ENCODE peak calls at places on chromosomes 2 and 18, in nine cellular contexts. T is uterus, K is mammary epithelial cell, I is PC-3, P is BE2C, M is fibroblast of lung, Y is fibroblast of the aortic adventitia, W is WERI-Rb-1, N is AG09319. L is an unnamed sample.

GRCh38 chr2:72135921-72136320 is 11.7 kb downstream of the CYP26B1 start:
- DNase-seq in T (no peak), K (no peak), I (no peak), P (no peak), M (no peak), Y (no peak), W (no peak), N (no peak), L (no peak)

GRCh38 chr2:96148410-96149217 is 3.4 kb upstream of the DUSP2 start:
- DNase-seq in T (peak), K (peak), I (peak), P (peak), M (peak), Y (peak), W (peak), N (peak), L (no peak)

GRCh38 chr2:14944562-14945346 is 312.2 kb downstream of the LRATD1 start:
- DNase-seq in T (no peak), K (peak), I (peak), P (peak), M (peak), Y (peak), W (peak), N (no peak), L (no peak)

GRCh38 chr2:51789908-51790307 is 758.0 kb upstream of the NRXN1 start:
- DNase-seq in T (no peak), K (no peak), I (peak), P (no peak), M (no peak), Y (no peak), W (no peak), N (no peak), L (no peak)

GRCh38 chr2:134433469-134433868 is 179.6 kb downstream of the MGAT5 start:
- DNase-seq in T (no peak), K (no peak), I (no peak), P (no peak), M (no peak), Y (no peak), W (no peak), N (no peak), L (no peak)

GRCh38 chr2:16080071-16080470 is 139.7 kb downstream of the MYCN start:
- DNase-seq in T (no peak), K (no peak), I (no peak), P (no peak), M (no peak), Y (no peak), W (no peak), N (no peak), L (no peak)

GRCh38 chr2:497770-498492 is 179.3 kb downstream of the TMEM18 start:
- DNase-seq in T (no peak), K (no peak), I (no peak), P (no peak), M (no peak), Y (no peak), W (no peak), N (no peak), L (no peak)

GRCh38 chr2:46275995-46276394 is 21.2 kb upstream of the EPAS1 start:
- DNase-seq in T (peak), K (no peak), I (no peak), P (peak), M (no peak), Y (no peak), W (no peak), N (no peak), L (no peak)

GRCh38 chr18:45291616-45292612 is 323.4 kb upstream of the SLC14A2 start:
- DNase-seq in T (no peak), K (peak), I (no peak), P (no peak), M (no peak), Y (peak), W (no peak), N (no peak), L (no peak)

GRCh38 chr2:119068154-119068725 is 90.3 kb downstream of the C1QL2 start:
- DNase-seq in T (no peak), K (no peak), I (no peak), P (no peak), M (no peak), Y (no peak), W (no peak), N (no peak), L (no peak)

DNA sequence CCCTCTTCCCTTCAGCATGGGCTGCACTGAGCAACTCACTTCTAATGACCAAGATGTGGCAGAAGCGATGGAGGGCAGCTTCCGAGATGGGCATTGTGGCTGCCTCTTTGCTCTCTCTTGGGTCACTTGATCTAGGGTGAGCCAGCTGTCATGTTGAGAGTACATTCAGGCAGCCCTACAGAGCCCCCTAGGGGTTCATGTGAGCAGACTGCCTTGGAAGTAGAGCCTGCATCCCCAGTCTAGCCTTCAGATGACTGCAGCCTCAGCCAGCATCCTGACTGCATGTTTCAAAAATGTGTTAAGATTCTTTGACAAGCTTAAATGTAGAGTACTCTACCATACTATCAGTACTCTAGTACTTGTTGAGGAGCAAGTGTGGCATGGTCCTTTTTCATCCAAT is 143.9 kb downstream of the NCK2 start:
- DNase-seq in T (no peak), K (no peak), I (peak), P (no peak), M (no peak), Y (no peak), W (peak), N (no peak), L (no peak)
- TF ChIP-seq CTCF in T (no peak), K (peak), I (peak), P (no peak), M (no peak), Y (no peak), W (peak), N (no peak), L (no peak)

GRCh38 chr18:10856146-10856545 is 293.2 kb downstream of the PIEZO2 start:
- DNase-seq in T (no peak), K (no peak), I (no peak), P (no peak), M (no peak), Y (no peak), W (no peak), N (no peak), L (no peak)

GRCh38 chr18:10852610-10853303 is 296.6 kb downstream of the PIEZO2 start:
- DNase-seq in T (no peak), K (no peak), I (no peak), P (no peak), M (no peak), Y (no peak), W (no peak), N (no peak), L (no peak)

GRCh38 chr18:10850216-10850615 is 299.2 kb downstream of the PIEZO2 start:
- DNase-seq in T (no peak), K (no peak), I (no peak), P (no peak), M (no peak), Y (no peak), W (no peak), N (no peak), L (no peak)

GRCh38 chr18:10850828-10851227 is 298.5 kb downstream of the PIEZO2 start:
- DNase-seq in T (no peak), K (no peak), I (no peak), P (no peak), M (no peak), Y (peak), W (no peak), N (no peak), L (no peak)

DNA sequence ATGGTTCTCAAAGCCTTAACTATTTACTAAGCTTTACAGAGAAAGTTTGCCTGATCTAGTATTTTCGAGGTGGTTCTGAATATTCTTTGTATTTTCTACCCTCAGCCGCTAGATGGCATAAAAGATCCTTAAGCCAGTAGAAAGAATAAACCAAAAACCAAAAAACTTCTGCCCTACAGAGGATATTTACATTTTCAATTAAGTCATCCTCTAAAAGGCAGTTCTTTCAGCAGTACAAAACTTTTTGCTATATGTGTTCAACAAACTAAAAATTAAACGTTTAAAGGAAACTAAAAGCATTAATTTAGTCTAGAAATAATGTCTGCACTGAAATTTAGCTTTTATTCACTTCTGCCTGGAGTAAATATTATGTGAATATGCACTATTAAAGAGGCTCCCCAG is 297.5 kb downstream of the PIEZO2 start:
- DNase-seq in T (no peak), K (peak), I (peak), P (no peak), M (peak), Y (peak), W (no peak), N (peak), L (no peak)
- TF ChIP-seq CTCF in T (peak), K (peak), I (peak), P (peak), M (peak), Y (peak), W (peak), N (peak), L (peak)

GRCh38 chr2:216905649-216906048 is 45.8 kb upstream of the TNP1 start:
- DNase-seq in T (no peak), K (no peak), I (no peak), P (no peak), M (no peak), Y (no peak), W (no peak), N (no peak), L (no peak)
- TF ChIP-seq CTCF in T (no peak), K (no peak), I (peak), P (peak), M (no peak), Y (no peak), W (peak), N (no peak), L (peak)

GRCh38 chr2:229342376-229342775 is 71.3 kb upstream of the PID1 start:
- DNase-seq in T (peak), K (peak), I (peak), P (no peak), M (peak), Y (peak), W (peak), N (no peak), L (peak)
- TF ChIP-seq CTCF in T (no peak), K (peak), I (peak), P (no peak), M (peak), Y (peak), W (peak), N (peak), L (peak)

GRCh38 chr2:136171223-136171622 is 53.3 kb upstream of the CXCR4 start:
- DNase-seq in T (no peak), K (no peak), I (no peak), P (no peak), M (no peak), Y (no peak), W (no peak), N (no peak), L (no peak)
- TF ChIP-seq CTCF in T (no peak), K (no peak), I (no peak), P (no peak), M (no peak), Y (no peak), W (peak), N (no peak), L (no peak)

GRCh38 chr2:79860233-79861058 is 347.6 kb downstream of the CTNNA2 start:
- DNase-seq in T (no peak), K (no peak), I (peak), P (peak), M (peak), Y (peak), W (peak), N (no peak), L (no peak)
- TF ChIP-seq CTCF in T (no peak), K (peak), I (peak), P (peak), M (peak), Y (peak), W (peak), N (peak), L (peak)

DNA sequence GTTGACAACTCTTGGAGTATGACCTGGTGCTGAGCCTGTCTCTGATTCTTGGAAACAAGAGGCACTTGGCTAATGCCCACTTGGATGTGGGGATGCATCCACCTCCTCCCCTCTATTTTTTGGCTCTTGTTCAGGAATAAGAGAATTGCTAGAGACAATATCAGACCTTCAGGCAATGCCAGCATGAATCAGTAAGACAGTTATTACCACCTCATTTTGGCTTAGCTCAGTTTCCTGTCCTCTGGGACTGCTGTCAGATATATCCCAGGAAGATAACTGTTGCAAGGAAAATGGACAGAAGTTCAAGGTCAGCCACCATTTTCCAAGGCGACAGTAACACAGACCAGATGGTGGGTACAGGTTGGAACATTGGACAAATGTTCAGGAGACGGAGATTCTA is 21.7 kb downstream of the DAPL1 start:
- DNase-seq in T (no peak), K (no peak), I (no peak), P (no peak), M (no peak), Y (peak), W (no peak), N (no peak), L (no peak)
- TF ChIP-seq CTCF in T (no peak), K (no peak), I (no peak), P (no peak), M (no peak), Y (no peak), W (no peak), N (no peak), L (no peak)